ENCODE peak calls at places on chromosomes 2 and 18, in seven cellular contexts. C, I, G, L, R, J and F are unnamed samples.

GRCh38 chr18:6653880-6654279 is 75.6 kb upstream of the ARHGAP28 start:
- DNase-seq in C (no peak), I (no peak), G (no peak), L (no peak), R (no peak), J (no peak), F (no peak)

GRCh38 chr2:100757621-100758394 is 62.1 kb upstream of the NPAS2 start:
- DNase-seq in C (peak), I (no peak), G (no peak), L (no peak), R (peak), J (no peak), F (peak)

GRCh38 chr2:239189711-239190131 is 211.1 kb downstream of the HDAC4 start:
- DNase-seq in C (no peak), I (no peak), G (peak), L (peak), R (no peak), J (no peak), F (no peak)

GRCh38 chr2:136242687-136243277 is 124.8 kb upstream of the CXCR4 start:
- DNase-seq in C (no peak), I (no peak), G (no peak), L (peak), R (no peak), J (no peak), F (no peak)

GRCh38 chr2:11494310-11494709 is 28.3 kb upstream of the E2F6 start:
- DNase-seq in C (no peak), I (no peak), G (no peak), L (no peak), R (no peak), J (no peak), F (no peak)

GRCh38 chr18:76875390-76876330 is 53.3 kb downstream of the ZNF236 start:
- DNase-seq in C (peak), I (peak), G (no peak), L (peak), R (no peak), J (no peak), F (no peak)

GRCh38 chr18:79380816-79381806 is 14.6 kb upstream of the NFATC1 start:
- DNase-seq in C (peak), I (peak), G (peak), L (peak), R (no peak), J (peak), F (peak)

GRCh38 chr2:240590681-240591111 is 4.2 kb downstream of the CAPN10 start:
- DNase-seq in C (no peak), I (no peak), G (peak), L (no peak), R (no peak), J (no peak), F (no peak)

GRCh38 chr18:64966667-64967066 is 784.1 kb upstream of the CDH7 start:
- DNase-seq in C (no peak), I (peak), G (no peak), L (no peak), R (no peak), J (no peak), F (no peak)

GRCh38 chr2:26459991-26460612 is 17.8 kb downstream of the OTOF start:
- DNase-seq in C (no peak), I (no peak), G (peak), L (no peak), R (no peak), J (no peak), F (no peak)
- TF ChIP-seq CTCF in C (peak), I (no peak), G (no peak), L (no peak), R (peak), J (no peak), F (no peak)

GRCh38 chr2:233400341-233400740 is 46.0 kb downstream of the DGKD start:
- DNase-seq in C (no peak), I (no peak), G (no peak), L (no peak), R (no peak), J (peak), F (no peak)

GRCh38 chr2:233400961-233401360 is 46.7 kb downstream of the DGKD start:
- DNase-seq in C (no peak), I (no peak), G (no peak), L (peak), R (no peak), J (no peak), F (no peak)

GRCh38 chr2:233402346-233402745 is 48.1 kb downstream of the DGKD start:
- DNase-seq in C (no peak), I (no peak), G (no peak), L (peak), R (no peak), J (peak), F (no peak)

GRCh38 chr2:233402774-233403173 is 48.5 kb downstream of the DGKD start:
- DNase-seq in C (no peak), I (no peak), G (no peak), L (peak), R (no peak), J (peak), F (no peak)

DNA sequence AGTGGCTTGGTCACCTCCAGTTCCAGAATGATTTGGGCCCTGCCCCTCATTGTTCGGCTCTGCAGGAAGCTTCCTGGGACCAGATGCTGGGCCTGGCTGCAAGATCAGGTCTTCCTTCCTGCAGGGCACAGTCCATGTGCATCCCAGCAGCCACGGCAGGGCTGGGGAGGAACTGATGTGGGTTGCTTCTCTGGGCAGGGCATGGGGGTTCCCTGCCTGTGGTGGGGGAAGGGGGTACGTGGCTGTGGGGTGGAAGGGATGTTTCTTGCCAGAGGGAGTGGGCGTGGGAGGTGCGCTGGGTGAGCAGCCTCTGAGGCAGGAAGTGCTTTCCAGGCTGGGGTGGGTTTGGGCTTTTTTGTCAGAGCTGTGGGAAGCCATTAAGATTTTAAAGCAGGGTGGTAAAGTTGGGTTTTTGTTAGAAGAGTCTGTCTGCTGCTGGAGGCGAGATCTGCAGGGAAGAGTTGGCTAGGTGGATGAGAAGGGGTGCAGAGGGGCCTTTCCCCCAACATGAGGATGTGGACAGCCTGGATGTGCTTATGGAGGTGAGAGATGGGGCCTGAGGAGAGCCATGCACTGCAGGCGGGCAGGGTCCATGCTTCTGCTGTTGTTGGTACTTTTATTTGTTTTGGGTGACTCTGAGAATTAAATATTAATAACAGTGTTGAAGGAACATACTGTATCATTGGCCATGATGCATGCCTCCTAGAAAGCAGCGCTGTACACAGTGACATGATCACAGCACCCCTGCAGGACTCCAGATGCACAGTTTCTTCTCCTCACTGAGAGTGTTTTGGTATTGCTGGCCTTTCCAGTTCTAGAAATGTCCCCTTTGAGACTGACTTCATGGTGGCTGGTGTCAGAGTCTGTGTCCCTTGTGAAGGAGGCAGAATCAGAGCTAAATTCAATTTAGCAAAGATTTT is 45.3 kb downstream of the DGKD start:
- DNase-seq in C (no peak), I (peak), G (no peak), L (peak), R (no peak), J (peak), F (no peak)
- TF ChIP-seq CTCF in C (no peak), I (no peak), G (no peak), L (no peak), R (no peak), J (no peak), F (no peak)

GRCh38 chr2:174344716-174345472 is 10.1 kb downstream of the SP9 start:
- DNase-seq in C (peak), I (no peak), G (no peak), L (no peak), R (no peak), J (no peak), F (peak)
- TF ChIP-seq CTCF in C (peak), I (no peak), G (no peak), L (no peak), R (peak), J (no peak), F (peak)

DNA sequence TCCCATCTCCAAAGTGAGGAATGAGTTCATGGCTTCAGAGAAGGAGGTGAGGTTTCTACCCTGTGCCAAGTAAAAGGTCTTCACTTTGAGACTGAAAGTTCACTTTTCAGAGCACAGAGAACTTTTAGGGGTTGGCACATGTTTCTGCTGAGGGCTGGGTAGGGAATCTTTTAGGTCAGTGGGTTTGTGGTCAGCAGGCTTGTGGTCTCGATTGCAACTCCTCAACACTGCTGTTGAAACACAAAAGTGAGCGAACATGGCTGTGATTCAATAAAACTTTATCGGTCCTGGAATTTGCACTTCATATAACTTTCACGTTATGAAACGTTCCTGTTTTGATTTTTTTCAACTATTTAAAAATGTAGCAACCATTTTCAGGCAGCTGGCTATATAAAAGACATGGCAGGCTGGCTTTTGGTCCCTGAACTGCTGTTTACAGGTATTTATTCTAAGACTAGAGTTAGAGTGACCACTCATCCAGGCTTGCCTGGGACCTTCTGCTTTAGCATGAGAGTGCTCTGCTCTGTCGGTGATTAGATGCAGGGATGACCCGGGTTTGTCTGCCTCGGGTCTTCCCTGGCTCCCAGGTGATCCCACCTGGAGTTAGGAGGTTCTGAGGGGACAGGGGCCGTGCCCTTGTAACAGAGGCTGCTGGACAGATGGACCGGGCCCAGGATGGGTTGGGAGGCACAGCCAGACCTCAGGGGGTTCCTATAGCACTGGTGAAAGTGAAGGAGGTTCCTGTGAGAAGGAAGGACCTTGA is 62.7 kb upstream of the TAF1B start:
- DNase-seq in C (no peak), I (no peak), G (no peak), L (no peak), R (no peak), J (no peak), F (no peak)
- TF ChIP-seq CTCF in C (no peak), I (no peak), G (no peak), L (no peak), R (no peak), J (no peak), F (no peak)

DNA sequence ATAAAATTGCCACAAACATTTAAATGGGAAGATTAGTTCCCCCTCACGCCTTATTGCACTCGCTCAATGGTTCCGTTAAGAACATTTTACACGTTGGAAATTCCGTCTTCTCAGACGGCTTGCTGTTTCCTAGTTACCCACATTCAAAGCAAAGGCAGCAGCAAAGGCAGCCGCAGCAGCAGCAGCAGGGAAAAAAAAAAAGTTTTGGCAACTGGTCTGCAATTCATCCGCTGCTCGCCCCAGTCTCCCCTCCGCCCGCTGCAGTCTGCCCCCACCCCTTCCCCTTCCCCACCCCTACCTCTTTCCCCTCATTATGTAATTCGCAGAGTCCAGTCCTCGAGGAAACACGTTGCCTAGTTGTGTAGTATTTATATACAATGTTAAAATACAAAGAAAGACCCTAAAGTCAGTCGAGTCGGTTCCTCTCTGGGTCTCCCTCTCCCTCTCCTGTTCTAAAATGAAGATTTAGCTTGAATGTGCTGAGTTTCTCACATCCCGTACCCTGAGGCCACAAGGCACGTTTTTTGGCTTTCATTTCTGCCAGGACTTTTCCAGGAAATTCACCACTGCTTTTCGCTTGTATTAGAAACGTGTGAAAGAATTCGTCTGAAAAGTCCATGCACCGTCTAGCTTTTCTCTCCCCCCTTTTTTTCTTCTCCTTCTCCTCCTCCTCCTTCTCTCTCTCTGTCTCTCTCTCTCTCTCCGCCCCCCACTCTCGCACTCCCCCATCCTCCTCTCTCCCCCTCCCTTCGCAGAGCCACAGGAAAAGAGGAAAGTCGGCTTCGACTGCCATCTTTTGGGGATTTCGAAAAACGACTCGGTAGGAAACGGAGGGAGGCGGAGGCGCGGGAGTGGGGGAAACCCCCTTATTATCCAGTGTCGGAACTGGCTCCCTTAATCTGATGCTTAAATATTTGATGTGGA is 140.0 kb downstream of the MEIS1 start:
- DNase-seq in C (peak), I (peak), G (peak), L (no peak), R (no peak), J (peak), F (peak)
- TF ChIP-seq CTCF in C (peak), I (no peak), G (peak), L (peak), R (peak), J (no peak), F (peak)

DNA sequence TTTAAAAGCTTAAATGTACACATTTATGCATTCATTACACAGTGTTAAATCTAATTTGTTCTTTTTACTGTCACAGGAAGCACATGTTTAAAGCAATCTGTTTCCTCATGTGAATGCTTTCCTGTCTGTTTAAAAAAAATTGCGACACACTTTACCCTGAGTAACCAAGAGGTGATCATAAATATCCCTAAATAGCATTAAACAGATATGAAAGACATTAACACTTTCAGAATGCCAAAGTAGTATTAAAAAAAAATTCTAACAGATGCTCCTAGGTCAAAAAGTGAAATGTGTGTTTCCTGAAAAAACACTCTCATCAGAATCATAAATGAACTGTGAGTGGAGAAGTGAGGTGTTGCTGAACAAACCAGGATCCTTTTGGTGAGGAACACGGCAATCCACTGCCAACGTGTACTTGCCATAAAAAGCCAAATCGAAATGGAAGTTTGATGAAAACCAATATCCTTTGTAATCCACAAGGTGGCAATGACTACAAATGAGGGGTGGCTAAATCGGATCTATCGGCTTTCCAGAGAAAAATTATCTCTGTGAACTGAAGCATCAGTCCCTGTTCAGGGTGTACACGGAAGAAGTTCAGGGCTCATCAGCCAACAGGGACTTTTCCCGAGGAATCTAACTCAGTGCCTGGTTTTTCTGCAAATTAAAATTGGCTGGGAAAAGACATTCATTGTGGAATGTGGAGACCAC is 248.9 kb downstream of the TCF4 start:
- DNase-seq in C (no peak), I (no peak), G (no peak), L (no peak), R (no peak), J (no peak), F (no peak)
- TF ChIP-seq CTCF in C (peak), I (no peak), G (no peak), L (no peak), R (no peak), J (no peak), F (peak)

DNA sequence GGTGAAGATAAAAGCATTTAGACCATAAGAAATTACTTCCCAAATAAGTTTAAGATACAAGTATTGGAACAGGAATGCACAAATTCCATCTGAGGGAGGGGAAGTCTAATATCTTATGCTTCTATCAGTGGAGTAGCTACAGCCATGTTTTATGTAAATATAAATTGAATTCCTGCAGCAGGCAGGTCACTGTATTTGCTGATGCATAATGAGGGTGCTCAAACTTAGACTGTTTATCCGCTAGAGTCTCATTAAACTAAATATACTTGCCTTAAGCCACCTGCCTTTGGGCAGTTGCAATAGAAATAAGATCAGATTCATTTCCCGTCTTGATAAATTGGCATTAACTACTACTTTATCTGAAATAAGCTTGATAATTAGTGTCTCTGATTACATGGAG is 603.9 kb upstream of the GCFC2 start:
- DNase-seq in C (no peak), I (no peak), G (no peak), L (no peak), R (no peak), J (no peak), F (no peak)
- TF ChIP-seq CTCF in C (no peak), I (no peak), G (no peak), L (no peak), R (no peak), J (no peak), F (no peak)

GRCh38 chr2:25844089-25844488 is 34.2 kb downstream of the ASXL2 start:
- DNase-seq in C (peak), I (no peak), G (no peak), L (no peak), R (peak), J (no peak), F (peak)
- TF ChIP-seq CTCF in C (no peak), I (no peak), G (no peak), L (no peak), R (no peak), J (no peak), F (peak)

GRCh38 chr18:32280188-32280783 is 90.4 kb downstream of the MEP1B start:
- DNase-seq in C (no peak), I (no peak), G (no peak), L (no peak), R (no peak), J (no peak), F (no peak)
- TF ChIP-seq CTCF in C (no peak), I (no peak), G (no peak), L (no peak), R (no peak), J (no peak), F (no peak)